ENCODE peak calls at places on chromosomes 16 and 17, in ten cellular contexts. V, U, A, E, F, Z, M, N, B and O are unnamed samples.
A peak's percentile ranks its signal among the peaks of the same experiment; 100 is the strongest.

GRCh38 chr17:81910840-81911276 is 341 bp downstream of the PCYT2 start:
- DNase-seq in B (peak; percentile 74), M (no peak), Z (peak; percentile 52), A (no peak), V (no peak), E (no peak), N (peak; percentile 36), F (no peak), U (peak; percentile 66), O (no peak)

GRCh38 chr17:13244511-13244910 is 226.7 kb upstream of the ELAC2 start:
- DNase-seq in E (no peak), Z (no peak), M (no peak), N (no peak), V (no peak), F (no peak), U (no peak), B (no peak), A (no peak), O (no peak)

GRCh38 chr16:54846761-54847160 is 83.9 kb upstream of the IRX5 start:
- DNase-seq in M (no peak), U (no peak), N (no peak), F (peak; percentile 26), B (no peak), E (no peak), V (no peak), Z (peak; percentile 35), A (no peak), O (no peak)

GRCh38 chr17:18319604-18320256 is 4.6 kb downstream of the SMCR8 start:
- DNase-seq in F (peak; percentile 61), N (no peak), Z (peak; percentile 69), V (peak; percentile 34), U (peak; percentile 61), A (no peak), M (peak; percentile 78), E (no peak), B (peak; percentile 88), O (peak; percentile 50)

GRCh38 chr17:59838196-59838911 is 54.4 kb downstream of the TUBD1 start:
- DNase-seq in A (no peak), N (no peak), M (no peak), Z (no peak), E (no peak), V (no peak), F (peak; percentile 54), U (peak; percentile 57), B (peak; percentile 74), O (no peak)

GRCh38 chr17:49361129-49361901 is 735 bp downstream of the ZNF652 start:
- DNase-seq in E (no peak), Z (peak; percentile 35), V (no peak), N (peak; percentile 74), M (peak; percentile 59), A (no peak), B (peak; percentile 81), F (peak; percentile 77), U (peak; percentile 73), O (peak; percentile 48)

GRCh38 chr16:55567382-55567781 is 898 bp downstream of the CAPNS2 start:
- DNase-seq in A (no peak), M (no peak), U (no peak), F (no peak), E (no peak), V (no peak), Z (no peak), N (no peak), B (no peak), O (no peak)

GRCh38 chr17:4852504-4853075 is 19.4 kb downstream of the MINK1 start:
- DNase-seq in V (peak; percentile 38), Z (peak; percentile 25), M (no peak), F (peak; percentile 63), A (no peak), E (no peak), U (no peak), B (no peak), N (no peak), O (peak; percentile 22)

GRCh38 chr17:68790931-68791330 is 164.3 kb downstream of the ABCA8 start:
- DNase-seq in Z (no peak), B (no peak), M (no peak), N (no peak), F (no peak), A (no peak), V (no peak), E (no peak), U (no peak), O (no peak)

GRCh38 chr17:19709841-19710240 is 6.5 kb downstream of the SLC47A2 start:
- DNase-seq in Z (no peak), M (no peak), F (no peak), U (no peak), V (no peak), A (no peak), B (peak; percentile 41), N (no peak), E (no peak), O (no peak)

DNA sequence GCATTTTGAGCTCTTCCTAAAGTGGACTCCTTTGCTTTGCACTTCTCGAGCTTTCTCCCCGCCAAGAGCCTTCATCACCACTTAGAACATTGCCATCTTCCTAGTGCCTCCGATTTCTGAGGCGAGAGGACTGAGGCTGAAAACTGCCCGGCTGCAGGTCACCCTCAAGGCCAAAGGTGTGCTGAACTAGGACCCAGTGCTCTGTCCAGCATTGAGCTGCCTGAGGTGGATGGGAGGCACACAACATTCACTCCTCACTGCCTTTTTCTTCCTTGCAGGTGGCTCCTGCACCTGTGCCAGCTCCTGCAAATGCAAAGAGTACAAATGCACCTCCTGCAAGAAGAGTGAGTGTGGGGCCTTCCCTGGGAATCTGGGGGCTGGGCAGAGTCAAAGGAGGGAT is 5.4 kb downstream of the MT1A start:
- DNase-seq in B (no peak), E (no peak), F (no peak), Z (no peak), V (no peak), A (no peak), U (no peak), M (no peak), N (no peak), O (no peak)
- H3K27me3 ChIP-seq in B (peaks cover 100% of the 10 kb centered on the region), E (no peaks in the 10 kb centered on the region), F (no peaks in the 10 kb centered on the region), Z (peaks cover 100% of the 10 kb centered on the region), V (peaks cover 91% of the 10 kb centered on the region), A (peaks cover 33% of the 10 kb centered on the region), U (peaks cover 34% of the 10 kb centered on the region), M (peaks cover 100% of the 10 kb centered on the region), N (peaks cover 60% of the 10 kb centered on the region), O (peaks cover 54% of the 10 kb centered on the region)

GRCh38 chr16:87877942-87878507 is 8.7 kb upstream of the SLC7A5 start:
- DNase-seq in U (no peak), E (no peak), V (no peak), Z (no peak), A (no peak), F (no peak), N (no peak), M (no peak), B (peak; percentile 67), O (no peak)
- TF ChIP-seq CTCF in U (no peak), E (no peak), V (no peak), Z (peak; percentile 6), A (peak; percentile 21), F (peak; percentile 22), N (no peak), M (peak; percentile 29), B (peak; percentile 61), O (peak; percentile 42)

GRCh38 chr17:32277284-32277683 is 11.7 kb downstream of the RHBDL3 start:
- DNase-seq in E (no peak), N (no peak), V (no peak), M (peak; percentile 72), F (no peak), Z (peak; percentile 52), U (no peak), B (peak; percentile 93), A (no peak), O (no peak)
- H3K27me3 ChIP-seq in E (no peaks in the 10 kb centered on the region), N (peaks cover 11% of the 10 kb centered on the region), V (peaks cover 18% of the 10 kb centered on the region), M (no peaks in the 10 kb centered on the region), F (no peaks in the 10 kb centered on the region), Z (no peaks in the 10 kb centered on the region), U (no peaks in the 10 kb centered on the region), B (no peaks in the 10 kb centered on the region), A (peaks cover 1% of the 10 kb centered on the region), O (no peaks in the 10 kb centered on the region)

GRCh38 chr16:17260271-17260849 is 210.4 kb downstream of the XYLT1 start:
- DNase-seq in V (no peak), M (no peak), Z (no peak), U (no peak), F (no peak), A (no peak), B (no peak), N (no peak), E (no peak), O (no peak)

GRCh38 chr16:17258077-17258599 is 212.6 kb downstream of the XYLT1 start:
- DNase-seq in N (no peak), F (no peak), A (no peak), M (no peak), B (no peak), U (no peak), Z (no peak), V (no peak), E (no peak), O (no peak)

GRCh38 chr16:17259751-17260270 is 210.9 kb downstream of the XYLT1 start:
- DNase-seq in U (no peak), B (no peak), F (no peak), V (no peak), M (no peak), N (no peak), Z (no peak), E (no peak), A (no peak), O (no peak)

GRCh38 chr16:17257426-17257825 is 213.3 kb downstream of the XYLT1 start:
- DNase-seq in U (no peak), V (no peak), E (no peak), M (no peak), A (no peak), B (no peak), F (no peak), N (no peak), Z (no peak), O (no peak)

DNA sequence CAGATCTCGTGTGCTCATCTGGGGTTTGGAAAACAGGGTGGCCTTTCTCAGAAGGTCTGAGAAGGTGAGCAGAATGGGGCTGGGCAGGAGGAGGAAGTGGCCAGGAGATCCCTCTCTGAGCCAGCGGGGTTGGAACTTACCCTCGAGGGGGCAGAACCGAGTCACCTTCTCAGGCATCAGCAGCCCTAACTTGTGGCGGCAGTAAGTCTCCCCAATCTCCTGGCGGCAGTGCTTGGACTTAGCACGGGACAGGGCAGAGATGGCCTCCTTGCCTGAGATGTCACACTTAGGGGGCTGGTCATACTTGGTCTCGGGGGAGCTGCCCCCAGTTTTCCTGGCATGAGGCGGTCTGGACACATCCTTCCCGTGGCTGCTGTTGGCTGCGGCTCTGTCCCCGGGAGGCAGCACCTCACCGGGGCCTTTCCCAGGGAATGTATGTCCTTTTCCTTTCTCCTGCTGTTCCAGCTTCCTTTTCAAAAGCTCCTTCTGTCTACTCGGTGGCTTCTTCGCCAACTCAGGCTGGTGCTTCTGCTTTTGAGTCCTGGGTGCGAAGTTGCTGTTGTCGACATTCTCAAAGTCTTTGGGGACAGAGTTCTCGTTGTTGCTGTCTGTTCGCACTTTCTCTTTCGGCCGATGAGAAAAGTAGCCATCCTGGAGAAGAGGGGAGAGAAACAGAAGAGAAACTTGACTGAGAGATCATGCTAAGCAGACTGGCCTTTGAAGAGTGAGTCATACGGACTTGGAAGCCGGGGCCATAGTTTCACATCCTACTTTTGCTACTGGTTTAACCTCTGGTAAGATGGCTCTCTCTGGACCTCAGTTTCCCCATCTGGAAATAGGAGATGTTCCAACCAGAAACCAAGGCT is 211.7 kb downstream of the XYLT1 start:
- DNase-seq in F (no peak), M (peak; percentile 30), Z (no peak), N (peak; percentile 55), A (no peak), E (no peak), U (no peak), V (no peak), B (peak; percentile 67), O (no peak)
- TF ChIP-seq CTCF in F (no peak), M (peak; percentile 9), Z (no peak), N (no peak), A (no peak), E (no peak), U (no peak), V (no peak), B (no peak), O (no peak)